ENCODE peak calls at places on chromosomes 1 and 21, in nine cellular contexts. B is effector CD4-positive, alpha-beta T cell; U is astrocyte of the cerebellum; A is NCI-H524 treated with DMSO at 0.1 percent for 48 hours; T is NAMALWA; K is NCI-H510A; Q is NCI-H1092 treated with DMSO at 0.1 percent for 48 hours; Y is Calu3; N is left cardiac atrium. S is an unnamed sample.

GRCh38 chr21:33377221-33377620 is 26.0 kb upstream of the IFNGR2 start:
- DNase-seq in Q (no peak), K (no peak), T (no peak), B (no peak), Y (no peak), A (no peak), N (no peak), U (no peak), S (no peak)

GRCh38 chr1:69121708-69122107 is 446.0 kb upstream of the LRRC7 start:
- DNase-seq in B (no peak), N (no peak), K (no peak), Q (no peak), T (no peak), A (no peak), Y (no peak), U (peak), S (no peak)

GRCh38 chr1:12056331-12056841 is 6.7 kb upstream of the TNFRSF8 start:
- DNase-seq in N (no peak), B (no peak), U (no peak), T (no peak), Q (no peak), K (no peak), Y (no peak), A (no peak), S (no peak)

GRCh38 chr1:155940993-155941844 is at the start of gene RXFP4:
- DNase-seq in Y (peak), Q (peak), K (no peak), T (peak), U (no peak), A (no peak), N (peak), B (no peak), S (no peak)

GRCh38 chr1:33312413-33312749 is 8.5 kb downstream of the A3GALT2 start:
- DNase-seq in T (no peak), N (peak), Q (no peak), A (no peak), U (no peak), Y (no peak), K (no peak), B (no peak), S (no peak)

GRCh38 chr1:181251001-181251712 is 162.7 kb downstream of the IER5 start:
- DNase-seq in Y (peak), Q (peak), K (no peak), T (no peak), U (peak), A (peak), N (no peak), B (no peak), S (peak)

GRCh38 chr1:81950037-81950436 is 149.3 kb downstream of the ADGRL2 start:
- DNase-seq in Y (no peak), T (no peak), U (no peak), N (no peak), B (no peak), Q (no peak), K (no peak), A (no peak), S (no peak)

GRCh38 chr1:169367096-169367685 is 406 bp downstream of the NME7 start:
- DNase-seq in Y (no peak), B (no peak), U (no peak), A (peak), N (no peak), Q (peak), K (no peak), T (no peak), S (no peak)

GRCh38 chr1:8089535-8090228 is 63.6 kb upstream of the ERRFI1 start:
- DNase-seq in N (no peak), Y (no peak), U (no peak), K (no peak), T (no peak), A (no peak), Q (no peak), B (no peak), S (no peak)

S was measured in mucosa of gallbladder.